ENCODE peak calls at places on chromosomes 6 and 20, in four cellular contexts. C is right lobe of liver, E is heart right ventricle, O is suprapubic skin. B is an unnamed sample.

GRCh38 chr6:4287811-4288244 is 152.5 kb upstream of the ECI2 start:
- DNase-seq in O (no peak), E (peak), C (no peak), B (no peak)

GRCh38 chr6:119541132-119541905 is 191.8 kb upstream of the MAN1A1 start:
- DNase-seq in E (no peak), O (no peak), C (no peak), B (no peak)

GRCh38 chr6:88422831-88423230 is 256.7 kb upstream of the CNR1 start:
- DNase-seq in E (no peak), C (no peak), O (no peak), B (no peak)

GRCh38 chr6:42086665-42087050 is 36.3 kb downstream of the TAF8 start:
- DNase-seq in O (no peak), C (no peak), E (no peak), B (no peak)

GRCh38 chr6:111625511-111626331 is 20.0 kb upstream of the TRAF3IP2 start:
- DNase-seq in C (no peak), O (no peak), E (peak), B (no peak)

GRCh38 chr6:156418253-156418652 is 358.9 kb upstream of the ARID1B start:
- DNase-seq in C (no peak), E (no peak), O (no peak), B (no peak)

GRCh38 chr6:153167026-153167891 is 36.2 kb upstream of the RGS17 start:
- DNase-seq in E (no peak), O (no peak), C (no peak), B (no peak)

GRCh38 chr6:52360601-52361346 is 1.2 kb upstream of the PAQR8 start:
- DNase-seq in C (no peak), E (no peak), O (no peak), B (peak)

GRCh38 chr6:72182337-72183246 is 296.2 kb downstream of the RIMS1 start:
- DNase-seq in E (no peak), O (no peak), C (peak), B (peak)

DNA sequence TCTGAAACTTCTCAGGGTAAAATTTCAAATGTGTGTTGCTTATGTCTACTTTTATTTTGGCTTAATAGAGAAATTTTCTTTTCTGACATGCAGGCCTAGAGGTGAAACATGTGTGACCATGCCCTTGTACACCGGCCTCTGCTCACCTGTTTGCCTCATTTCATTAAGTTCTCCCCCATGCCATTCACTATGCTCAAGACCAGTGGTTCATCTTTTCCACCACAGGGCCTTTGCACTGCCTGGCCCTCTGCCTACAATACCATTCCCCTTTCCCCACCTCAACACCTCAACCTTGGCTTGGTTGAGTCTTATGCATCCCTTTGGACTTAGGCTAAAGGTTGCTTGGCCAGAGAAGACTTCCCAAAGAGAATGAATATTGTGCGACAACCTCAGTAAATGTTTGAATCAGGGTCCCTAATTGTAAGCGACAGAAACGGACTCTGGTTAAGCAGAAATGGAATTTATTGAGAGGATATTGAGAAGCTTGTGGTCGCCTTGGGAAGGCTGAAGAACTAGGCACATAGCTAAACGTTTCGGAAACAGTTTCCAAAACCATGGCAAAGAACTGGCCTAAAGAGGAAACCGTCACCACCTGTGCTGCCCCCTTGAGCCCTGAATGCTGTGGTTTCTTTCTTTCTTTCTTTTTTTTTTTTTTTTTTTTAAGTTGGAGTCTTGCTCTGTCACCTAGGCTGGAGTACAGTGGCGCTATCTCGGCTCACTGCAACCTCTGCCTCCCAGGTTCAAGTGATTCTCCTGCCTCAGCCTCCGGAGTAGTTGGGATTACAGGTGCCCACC is 152.2 kb downstream of the SOX4 start:
- DNase-seq in C (no peak), O (no peak), E (no peak), B (no peak)
- TF ChIP-seq CTCF in C (no peak), O (no peak), E (no peak), B (no peak)

GRCh38 chr20:46393967-46394366 is 12.4 kb downstream of the ELMO2 start:
- DNase-seq in C (no peak), O (no peak), E (no peak), B (no peak)
- TF ChIP-seq CTCF in C (no peak), O (no peak), E (no peak), B (no peak)

GRCh38 chr6:39934060-39934757 is at the start of gene MOCS1:
- DNase-seq in O (peak), E (peak), C (peak), B (no peak)
- TF ChIP-seq CTCF in O (no peak), E (no peak), C (no peak), B (no peak)

DNA sequence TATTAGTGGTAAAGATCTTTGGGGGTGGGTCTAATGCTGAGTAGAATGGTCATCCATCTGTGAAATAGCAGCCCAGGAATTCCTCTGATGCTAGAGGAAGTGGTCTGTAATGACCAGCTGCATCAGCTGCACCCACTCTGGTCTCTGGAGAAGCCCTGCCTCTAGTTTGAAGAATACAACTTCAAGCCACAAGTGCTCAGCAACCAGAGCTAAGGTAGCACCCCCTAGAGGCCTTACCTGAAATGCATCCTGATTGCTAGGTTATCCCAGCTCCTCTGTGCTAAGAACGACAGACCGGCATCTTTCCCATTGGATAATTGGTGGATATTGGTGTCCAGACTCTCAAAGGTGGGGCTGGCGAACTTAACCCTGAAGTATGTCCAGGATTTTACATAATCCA is 58.2 kb downstream of the DNAH8 start:
- DNase-seq in C (no peak), O (no peak), E (no peak), B (peak)
- TF ChIP-seq CTCF in C (peak), O (no peak), E (no peak), B (peak)